ENCODE peak calls at places on chromosomes 2 and 18, in six cellular contexts. S, D, K, J, R and Z are unnamed samples.

GRCh38 chr2:75604479-75604878 is 42.1 kb upstream of the MRPL19 start:
- DNase-seq in R (no peak), S (no peak), J (no peak), D (peak; percentile 44), K (peak; percentile 5), Z (peak; percentile 78)

GRCh38 chr18:63578357-63578958 is 8.7 kb upstream of the SERPINB13 start:
- DNase-seq in R (peak; percentile 25), S (peak; percentile 61), K (peak; percentile 28), J (peak; percentile 37), D (peak; percentile 69), Z (peak; percentile 54)

GRCh38 chr2:235390108-235390815 is 103.6 kb upstream of the AGAP1 start:
- DNase-seq in R (peak; percentile 96), J (peak; percentile 22), S (no peak), K (peak; percentile 68), D (no peak), Z (no peak)

GRCh38 chr2:42110287-42110973 is 58.7 kb upstream of the EML4 start:
- DNase-seq in S (no peak), J (no peak), K (no peak), R (no peak), D (no peak), Z (peak; percentile 73)

GRCh38 chr2:15494877-15495276 is 66.3 kb downstream of the NBAS start:
- DNase-seq in K (no peak), D (no peak), J (no peak), R (no peak), S (no peak), Z (peak; percentile 6)

GRCh38 chr2:28610583-28611201 is 114.8 kb downstream of the PLB1 start:
- DNase-seq in R (no peak), S (no peak), J (peak; percentile 84), D (peak; percentile 99), K (no peak), Z (peak; percentile 92)

GRCh38 chr2:189086710-189087109 is 92.9 kb downstream of the COL5A2 start:
- DNase-seq in J (no peak), K (no peak), R (no peak), D (peak; percentile 51), S (no peak), Z (peak; percentile 82)

GRCh38 chr2:241947004-241947350 is 77.4 kb downstream of the RTP5 start:
- DNase-seq in J (no peak), S (no peak), K (no peak), R (no peak), D (no peak), Z (no peak)

GRCh38 chr2:7691961-7692656 is 774.9 kb downstream of the RNF144A start:
- DNase-seq in K (no peak), J (no peak), S (no peak), R (no peak), D (peak; percentile 51), Z (peak; percentile 77)
- H3K4me2 ChIP-seq in K (no peak overlapping the region), J (no peak overlapping the region), S (no peak overlapping the region), R (no peak overlapping the region), D (peak overlapping the region; percentile 7), Z (peak overlapping the region; percentile 47)

GRCh38 chr2:7068447-7068846 is 151.2 kb downstream of the RNF144A start:
- DNase-seq in K (no peak), R (no peak), J (no peak), S (no peak), D (no peak), Z (no peak)
- H3K4me2 ChIP-seq in K (no peak overlapping the region), R (no peak overlapping the region), J (no peak overlapping the region), S (no peak overlapping the region), D (no peak overlapping the region), Z (no peak overlapping the region)

GRCh38 chr18:712401-713134 is at the start of gene ENOSF1:
- DNase-seq in K (peak; percentile 78), J (peak; percentile 92), S (peak; percentile 90), D (peak; percentile 84), R (peak; percentile 85), Z (peak; percentile 91)

GRCh38 chr18:711330-711692 is 1.1 kb downstream of the ENOSF1 start:
- DNase-seq in D (no peak), J (peak; percentile 12), R (no peak), S (peak; percentile 36), K (no peak), Z (no peak)

GRCh38 chr18:710418-711300 is 1.8 kb downstream of the ENOSF1 start:
- DNase-seq in S (no peak), R (no peak), K (no peak), J (no peak), D (no peak), Z (no peak)

GRCh38 chr18:711693-712400 is 583 bp downstream of the ENOSF1 start:
- DNase-seq in D (peak; percentile 73), J (peak; percentile 79), R (peak; percentile 87), K (peak; percentile 68), S (peak; percentile 41), Z (peak; percentile 95)

DNA sequence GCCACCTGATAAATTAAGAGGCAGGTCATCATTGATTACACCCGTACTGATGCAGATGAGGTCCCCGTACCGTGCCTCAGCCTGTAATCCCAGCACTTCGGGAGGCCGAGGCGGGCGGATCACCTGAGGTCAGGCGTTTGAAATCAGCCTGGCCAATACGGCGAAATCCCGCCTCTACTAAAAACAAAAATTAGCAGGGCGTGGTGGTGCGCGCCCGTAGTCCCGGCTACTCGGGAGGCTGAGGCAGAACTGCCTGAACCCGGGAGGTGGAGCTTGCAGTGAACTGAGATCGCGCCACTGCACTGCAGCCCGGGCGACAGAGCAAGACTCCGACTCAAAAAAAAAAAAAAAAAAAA is 683 bp upstream of the ENOSF1 start:
- DNase-seq in K (no peak), S (no peak), R (no peak), J (no peak), D (no peak), Z (no peak)
- H3K4me2 ChIP-seq in K (no peak overlapping the region), S (peak overlapping the region; percentile 78), R (peak overlapping the region; percentile 74), J (peak overlapping the region; percentile 88), D (peak overlapping the region; percentile 70), Z (no peak overlapping the region)

GRCh38 chr2:105933906-105934305 is 189.2 kb downstream of the NCK2 start:
- DNase-seq in R (no peak), K (no peak), J (no peak), D (no peak), S (peak; percentile 11), Z (no peak)
- H3K4me2 ChIP-seq in R (no peak overlapping the region), K (no peak overlapping the region), J (no peak overlapping the region), D (no peak overlapping the region), S (no peak overlapping the region), Z (no peak overlapping the region)

DNA sequence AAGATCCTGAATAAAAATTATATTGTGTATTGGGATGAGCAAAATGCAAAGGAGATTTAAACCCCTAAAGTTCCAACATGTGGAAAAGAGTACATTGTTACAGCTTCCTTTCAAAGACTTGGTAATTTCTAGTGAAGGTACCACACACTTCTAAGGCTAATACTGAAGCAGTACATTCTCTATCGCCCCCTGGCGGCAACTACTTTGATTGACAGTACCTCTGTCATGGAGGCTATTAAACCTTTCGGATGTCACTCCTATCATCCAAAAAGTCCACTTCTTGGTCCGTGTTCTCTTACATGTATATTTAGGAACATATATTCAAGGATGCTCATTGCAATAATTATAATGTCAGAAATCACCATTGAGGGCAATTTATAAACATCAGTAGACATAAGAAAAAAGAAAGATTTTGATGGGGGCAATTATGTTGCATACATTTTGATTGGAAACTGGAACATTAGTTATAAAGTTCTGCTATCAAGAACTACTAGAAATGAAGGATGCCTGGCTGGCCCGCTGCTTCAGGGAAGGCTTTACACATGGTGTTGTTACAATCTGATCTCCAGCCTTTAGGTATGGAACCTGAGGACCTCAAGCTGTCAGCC is 601.6 kb downstream of the CPS1 start:
- DNase-seq in J (peak; percentile 73), D (peak; percentile 93), S (peak; percentile 88), R (peak; percentile 75), K (peak; percentile 76), Z (peak; percentile 65)
- H3K4me2 ChIP-seq in J (no peak overlapping the region), D (no peak overlapping the region), S (no peak overlapping the region), R (no peak overlapping the region), K (no peak overlapping the region), Z (no peak overlapping the region)